ENCODE peak calls at places on chromosomes 5 and 9, in nine cellular contexts. One of them, this sample, is unnamed.

GRCh38 chr9:101639785-101640437 is 45.1 kb upstream of the PPP3R2 start:
- DNase-seq in heart left ventricle: no peak
- DNase-seq in dorsolateral prefrontal cortex: no peak
- DNase-seq in HFF-Myc: no peak
- DNase-seq in cardiac fibroblast: no peak
- DNase-seq in right atrium auricular region: no peak
- DNase-seq in fibroblast of mammary gland: peak; percentile 24
- DNase-seq in psoas muscle: no peak
- DNase-seq in pancreas: no peak
- DNase-seq in this sample: no peak

GRCh38 chr5:21654-22233 is 70.2 kb upstream of the PLEKHG4B start:
- DNase-seq in dorsolateral prefrontal cortex: no peak
- DNase-seq in cardiac fibroblast: peak; percentile 6
- DNase-seq in fibroblast of mammary gland: peak; percentile 17
- DNase-seq in HFF-Myc: no peak
- DNase-seq in right atrium auricular region: no peak
- DNase-seq in psoas muscle: no peak
- DNase-seq in pancreas: no peak
- DNase-seq in heart left ventricle: no peak
- DNase-seq in this sample: no peak

GRCh38 chr5:125140220-125140619 is 393.8 kb upstream of the ZNF608 start:
- DNase-seq in dorsolateral prefrontal cortex: no peak
- DNase-seq in right atrium auricular region: no peak
- DNase-seq in cardiac fibroblast: no peak
- DNase-seq in HFF-Myc: no peak
- DNase-seq in heart left ventricle: no peak
- DNase-seq in psoas muscle: no peak
- DNase-seq in fibroblast of mammary gland: no peak
- DNase-seq in pancreas: no peak
- DNase-seq in this sample: no peak

GRCh38 chr9:4668604-4669003 is 2.3 kb upstream of the SPATA6L start:
- DNase-seq in fibroblast of mammary gland: no peak
- DNase-seq in dorsolateral prefrontal cortex: no peak
- DNase-seq in HFF-Myc: no peak
- DNase-seq in psoas muscle: no peak
- DNase-seq in heart left ventricle: no peak
- DNase-seq in right atrium auricular region: no peak
- DNase-seq in cardiac fibroblast: no peak
- DNase-seq in pancreas: no peak
- DNase-seq in this sample: no peak

GRCh38 chr9:132989014-132989310 is 10.5 kb downstream of the GFI1B start:
- DNase-seq in psoas muscle: no peak
- DNase-seq in HFF-Myc: no peak
- DNase-seq in pancreas: no peak
- DNase-seq in heart left ventricle: no peak
- DNase-seq in right atrium auricular region: no peak
- DNase-seq in fibroblast of mammary gland: no peak
- DNase-seq in dorsolateral prefrontal cortex: no peak
- DNase-seq in cardiac fibroblast: no peak
- DNase-seq in this sample: no peak

GRCh38 chr5:179549973-179550510 is 312 bp upstream of the RUFY1 start:
- DNase-seq in pancreas: no peak
- DNase-seq in HFF-Myc: no peak
- DNase-seq in fibroblast of mammary gland: peak; percentile 53
- DNase-seq in heart left ventricle: peak; percentile 66
- DNase-seq in cardiac fibroblast: no peak
- DNase-seq in right atrium auricular region: peak; percentile 78
- DNase-seq in dorsolateral prefrontal cortex: no peak
- DNase-seq in psoas muscle: no peak
- DNase-seq in this sample: no peak

GRCh38 chr5:33891731-33892418 is at the start of gene ADAMTS12:
- DNase-seq in right atrium auricular region: no peak
- DNase-seq in pancreas: peak; percentile 33
- DNase-seq in dorsolateral prefrontal cortex: no peak
- DNase-seq in cardiac fibroblast: peak; percentile 78
- DNase-seq in fibroblast of mammary gland: peak; percentile 76
- DNase-seq in heart left ventricle: peak; percentile 60
- DNase-seq in HFF-Myc: no peak
- DNase-seq in psoas muscle: peak; percentile 50
- DNase-seq in this sample: no peak

GRCh38 chr9:109331353-109331752 is 10.5 kb upstream of the EPB41L4B start:
- DNase-seq in cardiac fibroblast: peak; percentile 84
- DNase-seq in fibroblast of mammary gland: peak; percentile 38
- DNase-seq in HFF-Myc: no peak
- DNase-seq in right atrium auricular region: no peak
- DNase-seq in psoas muscle: peak; percentile 26
- DNase-seq in heart left ventricle: peak; percentile 54
- DNase-seq in pancreas: peak; percentile 97
- DNase-seq in dorsolateral prefrontal cortex: no peak
- DNase-seq in this sample: no peak

GRCh38 chr9:110744753-110745522 is 76.3 kb downstream of the MUSK start:
- DNase-seq in dorsolateral prefrontal cortex: no peak
- DNase-seq in pancreas: no peak
- DNase-seq in cardiac fibroblast: peak; percentile 97
- DNase-seq in HFF-Myc: peak; percentile 96
- DNase-seq in psoas muscle: peak; percentile 24
- DNase-seq in fibroblast of mammary gland: peak; percentile 100
- DNase-seq in heart left ventricle: no peak
- DNase-seq in right atrium auricular region: peak; percentile 69
- DNase-seq in this sample: peak; percentile 90

GRCh38 chr9:131403493-131403773 is 9.5 kb downstream of the PRRC2B start:
- DNase-seq in cardiac fibroblast: no peak
- DNase-seq in HFF-Myc: no peak
- DNase-seq in fibroblast of mammary gland: no peak
- DNase-seq in heart left ventricle: no peak
- DNase-seq in pancreas: no peak
- DNase-seq in right atrium auricular region: no peak
- DNase-seq in dorsolateral prefrontal cortex: no peak
- DNase-seq in psoas muscle: no peak
- DNase-seq in this sample: no peak

GRCh38 chr5:33736510-33736909 is 155.3 kb downstream of the ADAMTS12 start:
- DNase-seq in pancreas: no peak
- DNase-seq in HFF-Myc: peak; percentile 50
- DNase-seq in cardiac fibroblast: peak; percentile 61
- DNase-seq in heart left ventricle: no peak
- DNase-seq in fibroblast of mammary gland: peak; percentile 90
- DNase-seq in psoas muscle: no peak
- DNase-seq in right atrium auricular region: no peak
- DNase-seq in dorsolateral prefrontal cortex: no peak
- DNase-seq in this sample: peak; percentile 80

GRCh38 chr5:1118738-1119137 is 6.9 kb upstream of the SLC12A7 start:
- DNase-seq in psoas muscle: no peak
- DNase-seq in fibroblast of mammary gland: no peak
- DNase-seq in right atrium auricular region: no peak
- DNase-seq in dorsolateral prefrontal cortex: no peak
- DNase-seq in HFF-Myc: no peak
- DNase-seq in cardiac fibroblast: no peak
- DNase-seq in pancreas: peak; percentile 70
- DNase-seq in heart left ventricle: no peak
- DNase-seq in this sample: no peak

GRCh38 chr9:126989847-126990821 is 75.6 kb downstream of the RALGPS1 start:
- DNase-seq in HFF-Myc: no peak
- DNase-seq in cardiac fibroblast: peak; percentile 64
- DNase-seq in right atrium auricular region: peak; percentile 87
- DNase-seq in pancreas: no peak
- DNase-seq in fibroblast of mammary gland: peak; percentile 49
- DNase-seq in dorsolateral prefrontal cortex: no peak
- DNase-seq in psoas muscle: peak; percentile 73
- DNase-seq in heart left ventricle: peak; percentile 73
- DNase-seq in this sample: no peak

GRCh38 chr5:6402939-6403338 is 24.6 kb upstream of the MED10 start:
- DNase-seq in psoas muscle: no peak
- DNase-seq in dorsolateral prefrontal cortex: no peak
- DNase-seq in cardiac fibroblast: no peak
- DNase-seq in heart left ventricle: no peak
- DNase-seq in HFF-Myc: no peak
- DNase-seq in pancreas: no peak
- DNase-seq in right atrium auricular region: no peak
- DNase-seq in fibroblast of mammary gland: no peak
- DNase-seq in this sample: no peak

GRCh38 chr9:37398464-37399025 is 24.0 kb upstream of the GRHPR start:
- DNase-seq in HFF-Myc: no peak
- DNase-seq in right atrium auricular region: no peak
- DNase-seq in pancreas: no peak
- DNase-seq in psoas muscle: no peak
- DNase-seq in fibroblast of mammary gland: no peak
- DNase-seq in cardiac fibroblast: no peak
- DNase-seq in heart left ventricle: no peak
- DNase-seq in dorsolateral prefrontal cortex: no peak
- DNase-seq in this sample: no peak

GRCh38 chr5:73205309-73205708 is 32.3 kb downstream of the TMEM174 start:
- DNase-seq in dorsolateral prefrontal cortex: no peak
- DNase-seq in HFF-Myc: no peak
- DNase-seq in fibroblast of mammary gland: no peak
- DNase-seq in cardiac fibroblast: no peak
- DNase-seq in psoas muscle: no peak
- DNase-seq in right atrium auricular region: no peak
- DNase-seq in heart left ventricle: no peak
- DNase-seq in pancreas: no peak
- DNase-seq in this sample: no peak

GRCh38 chr5:94613583-94613982 is 4.8 kb downstream of the KIAA0825 start:
- DNase-seq in pancreas: no peak
- DNase-seq in cardiac fibroblast: peak; percentile 33
- DNase-seq in fibroblast of mammary gland: peak; percentile 25
- DNase-seq in psoas muscle: no peak
- DNase-seq in HFF-Myc: no peak
- DNase-seq in dorsolateral prefrontal cortex: no peak
- DNase-seq in heart left ventricle: no peak
- DNase-seq in right atrium auricular region: no peak
- DNase-seq in this sample: no peak

DNA sequence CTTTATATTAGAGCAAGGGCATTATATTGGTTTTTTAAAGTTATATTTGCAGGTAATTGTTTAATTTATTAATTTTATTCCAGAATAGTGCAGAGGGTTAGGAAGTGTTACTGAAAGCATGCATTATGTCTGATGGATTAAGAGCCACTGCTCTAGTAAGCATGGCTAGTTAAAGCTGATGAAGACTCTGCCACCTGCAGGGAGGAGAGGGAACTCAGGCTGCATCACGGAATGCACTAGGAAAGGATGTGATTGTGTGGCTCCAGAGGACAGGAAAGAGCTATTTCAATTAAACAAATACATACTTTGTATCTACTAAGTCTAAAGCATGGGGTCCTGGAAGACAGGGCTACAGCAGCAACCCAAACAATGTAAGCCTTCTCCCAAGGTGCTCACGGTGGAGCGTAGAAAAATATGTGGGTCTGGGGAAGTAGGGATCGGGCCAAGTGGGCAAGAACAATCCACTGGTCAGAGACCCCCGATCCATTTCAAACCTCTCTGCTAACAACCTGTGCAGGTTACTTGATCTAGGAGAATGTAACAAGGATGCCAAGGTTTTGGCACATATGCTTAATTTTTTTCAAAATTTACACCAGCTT is 15.3 kb upstream of the GRXCR2 start:
- DNase-seq in HFF-Myc: peak; percentile 17
- DNase-seq in right atrium auricular region: no peak
- DNase-seq in cardiac fibroblast: peak; percentile 72
- DNase-seq in psoas muscle: no peak
- DNase-seq in fibroblast of mammary gland: peak; percentile 60
- DNase-seq in pancreas: peak; percentile 25
- DNase-seq in heart left ventricle: no peak
- DNase-seq in dorsolateral prefrontal cortex: no peak
- DNase-seq in this sample: no peak
- TF ChIP-seq CTCF in HFF-Myc: peak; percentile 77
- TF ChIP-seq CTCF in right atrium auricular region: peak; percentile 27
- TF ChIP-seq CTCF in cardiac fibroblast: peak; percentile 85
- TF ChIP-seq CTCF in psoas muscle: peak; percentile 38
- TF ChIP-seq CTCF in fibroblast of mammary gland: peak; percentile 86
- TF ChIP-seq CTCF in pancreas: peak; percentile 55
- TF ChIP-seq CTCF in heart left ventricle: peak; percentile 42
- TF ChIP-seq CTCF in dorsolateral prefrontal cortex: peak; percentile 37
- TF ChIP-seq CTCF in this sample: peak; percentile 87

GRCh38 chr5:151284392-151284967 is 19.1 kb downstream of the SLC36A3 start:
- DNase-seq in pancreas: no peak
- DNase-seq in right atrium auricular region: no peak
- DNase-seq in fibroblast of mammary gland: no peak
- DNase-seq in psoas muscle: no peak
- DNase-seq in HFF-Myc: no peak
- DNase-seq in dorsolateral prefrontal cortex: no peak
- DNase-seq in heart left ventricle: no peak
- DNase-seq in cardiac fibroblast: no peak
- DNase-seq in this sample: no peak
- TF ChIP-seq CTCF in pancreas: no peak
- TF ChIP-seq CTCF in right atrium auricular region: no peak
- TF ChIP-seq CTCF in fibroblast of mammary gland: peak; percentile 38
- TF ChIP-seq CTCF in psoas muscle: peak; percentile 6
- TF ChIP-seq CTCF in HFF-Myc: peak; percentile 38
- TF ChIP-seq CTCF in dorsolateral prefrontal cortex: no peak
- TF ChIP-seq CTCF in heart left ventricle: no peak
- TF ChIP-seq CTCF in cardiac fibroblast: no peak
- TF ChIP-seq CTCF in this sample: no peak

GRCh38 chr5:78779262-78779661 is 130.7 kb upstream of the LHFPL2 start:
- DNase-seq in psoas muscle: no peak
- DNase-seq in fibroblast of mammary gland: peak; percentile 33
- DNase-seq in heart left ventricle: no peak
- DNase-seq in dorsolateral prefrontal cortex: no peak
- DNase-seq in pancreas: no peak
- DNase-seq in right atrium auricular region: no peak
- DNase-seq in cardiac fibroblast: no peak
- DNase-seq in HFF-Myc: no peak
- DNase-seq in this sample: no peak

GRCh38 chr5:78779771-78780616 is 131.4 kb upstream of the LHFPL2 start:
- DNase-seq in dorsolateral prefrontal cortex: no peak
- DNase-seq in right atrium auricular region: peak; percentile 75
- DNase-seq in pancreas: no peak
- DNase-seq in HFF-Myc: peak; percentile 68
- DNase-seq in heart left ventricle: no peak
- DNase-seq in psoas muscle: no peak
- DNase-seq in cardiac fibroblast: peak; percentile 80
- DNase-seq in fibroblast of mammary gland: peak; percentile 96
- DNase-seq in this sample: no peak

GRCh38 chr5:78776637-78777036 is 128.1 kb upstream of the LHFPL2 start:
- DNase-seq in cardiac fibroblast: no peak
- DNase-seq in pancreas: no peak
- DNase-seq in HFF-Myc: no peak
- DNase-seq in fibroblast of mammary gland: peak; percentile 59
- DNase-seq in psoas muscle: no peak
- DNase-seq in dorsolateral prefrontal cortex: no peak
- DNase-seq in right atrium auricular region: no peak
- DNase-seq in heart left ventricle: no peak
- DNase-seq in this sample: no peak

GRCh38 chr5:78777901-78778300 is 129.3 kb upstream of the LHFPL2 start:
- DNase-seq in heart left ventricle: no peak
- DNase-seq in dorsolateral prefrontal cortex: no peak
- DNase-seq in psoas muscle: no peak
- DNase-seq in pancreas: no peak
- DNase-seq in fibroblast of mammary gland: no peak
- DNase-seq in cardiac fibroblast: no peak
- DNase-seq in right atrium auricular region: no peak
- DNase-seq in HFF-Myc: no peak
- DNase-seq in this sample: no peak

GRCh38 chr5:78778538-78778937 is 130.0 kb upstream of the LHFPL2 start:
- DNase-seq in pancreas: no peak
- DNase-seq in heart left ventricle: no peak
- DNase-seq in right atrium auricular region: no peak
- DNase-seq in cardiac fibroblast: no peak
- DNase-seq in HFF-Myc: no peak
- DNase-seq in fibroblast of mammary gland: peak; percentile 76
- DNase-seq in psoas muscle: no peak
- DNase-seq in dorsolateral prefrontal cortex: no peak
- DNase-seq in this sample: no peak
- TF ChIP-seq CTCF in pancreas: no peak
- TF ChIP-seq CTCF in heart left ventricle: no peak
- TF ChIP-seq CTCF in right atrium auricular region: no peak
- TF ChIP-seq CTCF in cardiac fibroblast: no peak
- TF ChIP-seq CTCF in HFF-Myc: no peak
- TF ChIP-seq CTCF in fibroblast of mammary gland: no peak
- TF ChIP-seq CTCF in psoas muscle: no peak
- TF ChIP-seq CTCF in dorsolateral prefrontal cortex: no peak
- TF ChIP-seq CTCF in this sample: no peak

GRCh38 chr5:150672237-150672883 is 11.3 kb downstream of the MYOZ3 start:
- DNase-seq in fibroblast of mammary gland: peak; percentile 11
- DNase-seq in heart left ventricle: peak; percentile 68
- DNase-seq in cardiac fibroblast: peak; percentile 28
- DNase-seq in pancreas: no peak
- DNase-seq in dorsolateral prefrontal cortex: no peak
- DNase-seq in psoas muscle: peak; percentile 59
- DNase-seq in HFF-Myc: no peak
- DNase-seq in right atrium auricular region: peak; percentile 74
- DNase-seq in this sample: no peak
- TF ChIP-seq CTCF in fibroblast of mammary gland: no peak
- TF ChIP-seq CTCF in heart left ventricle: no peak
- TF ChIP-seq CTCF in cardiac fibroblast: no peak
- TF ChIP-seq CTCF in pancreas: no peak
- TF ChIP-seq CTCF in dorsolateral prefrontal cortex: no peak
- TF ChIP-seq CTCF in psoas muscle: no peak
- TF ChIP-seq CTCF in HFF-Myc: no peak
- TF ChIP-seq CTCF in right atrium auricular region: no peak
- TF ChIP-seq CTCF in this sample: no peak

This sample was measured in AG09319.